ENCODE peak calls at places on chromosomes 7 and 10, in eight cellular contexts. S is AG08396, Q is adrenal gland, G is GM20000, P is HuH-7, A is Calu3, C is astrocyte of the spinal cord, H is NCI-H1417. V is an unnamed sample.

GRCh38 chr10:117477961-117478670 is 64.4 kb upstream of the EMX2 start:
- DNase-seq in S (no peak), Q (no peak), G (no peak), P (peak), A (no peak), C (peak), H (no peak), V (no peak)

GRCh38 chr7:18212788-18213187 is 185.1 kb upstream of the PRPS1L1 start:
- DNase-seq in S (peak), Q (no peak), G (no peak), P (no peak), A (no peak), C (peak), H (no peak), V (no peak)

GRCh38 chr7:157253850-157254249 is 83.0 kb upstream of the DNAJB6 start:
- DNase-seq in S (no peak), Q (peak), G (no peak), P (no peak), A (no peak), C (no peak), H (peak), V (peak)

GRCh38 chr10:61000769-61001730 is 57.1 kb upstream of the RHOBTB1 start:
- DNase-seq in S (peak), Q (peak), G (no peak), P (peak), A (peak), C (peak), H (peak), V (no peak)

GRCh38 chr10:43253461-43254198 is 13.2 kb downstream of the RASGEF1A start:
- DNase-seq in S (no peak), Q (no peak), G (no peak), P (no peak), A (no peak), C (no peak), H (no peak), V (no peak)

GRCh38 chr10:12177642-12178041 is 18.0 kb downstream of the NUDT5 start:
- DNase-seq in S (no peak), Q (no peak), G (no peak), P (no peak), A (no peak), C (peak), H (no peak), V (no peak)

GRCh38 chr7:75951506-75951905 is 36.6 kb downstream of the POR start:
- DNase-seq in S (peak), Q (peak), G (no peak), P (peak), A (no peak), C (no peak), H (no peak), V (peak)

GRCh38 chr7:429828-430180 is 89.8 kb downstream of the PDGFA start:
- DNase-seq in S (no peak), Q (no peak), G (no peak), P (no peak), A (no peak), C (no peak), H (no peak), V (no peak)

GRCh38 chr10:121310151-121310711 is 288.0 kb downstream of the FGFR2 start:
- DNase-seq in S (no peak), Q (no peak), G (no peak), P (no peak), A (no peak), C (peak), H (peak), V (no peak)

GRCh38 chr7:151688236-151688780 is 168.6 kb upstream of the RHEB start:
- DNase-seq in S (no peak), Q (no peak), G (no peak), P (no peak), A (no peak), C (no peak), H (no peak), V (no peak)

GRCh38 chr10:32159264-32159663 is 103.0 kb upstream of the KIF5B start:
- DNase-seq in S (no peak), Q (no peak), G (no peak), P (no peak), A (no peak), C (no peak), H (no peak), V (no peak)

GRCh38 chr10:103852189-103852711 is 3.1 kb downstream of the SH3PXD2A start:
- DNase-seq in S (peak), Q (no peak), G (no peak), P (no peak), A (no peak), C (peak), H (no peak), V (peak)

GRCh38 chr10:47264797-47265281 is 35.2 kb upstream of the GDF10 start:
- DNase-seq in S (no peak), Q (no peak), G (no peak), P (no peak), A (no peak), C (no peak), H (no peak), V (no peak)

GRCh38 chr7:85602196-85602595 is 415.3 kb upstream of the SEMA3D start:
- DNase-seq in S (no peak), Q (no peak), G (no peak), P (no peak), A (no peak), C (peak), H (no peak), V (no peak)

GRCh38 chr7:111560773-111561658 is 1.3 kb downstream of the IMMP2L start:
- DNase-seq in S (peak), Q (peak), G (peak), P (peak), A (peak), C (peak), H (no peak), V (no peak)

GRCh38 chr10:28060031-28060607 is 61.2 kb upstream of the ODAD2 start:
- DNase-seq in S (no peak), Q (no peak), G (no peak), P (no peak), A (no peak), C (no peak), H (no peak), V (no peak)

GRCh38 chr10:11395581-11396310 is 215.7 kb downstream of the USP6NL start:
- DNase-seq in S (no peak), Q (no peak), G (no peak), P (no peak), A (no peak), C (no peak), H (no peak), V (no peak)

GRCh38 chr10:93745411-93746065 is 12.2 kb upstream of the LGI1 start:
- DNase-seq in S (no peak), Q (peak), G (no peak), P (peak), A (no peak), C (peak), H (no peak), V (no peak)

V was measured in right cardiac atrium.